ENCODE peak calls at places on chromosomes 11 and 22, in five cellular contexts. T, D, P, S and Z are unnamed samples.

GRCh38 chr22:42857845-42858481 is 890 bp upstream of the ARFGAP3 start:
- DNase-seq in T (no peak), S (no peak), D (peak), P (no peak), Z (no peak)

GRCh38 chr11:19577391-19577831 is 135.2 kb upstream of the NAV2 start:
- DNase-seq in P (no peak), D (no peak), S (no peak), T (no peak), Z (no peak)

GRCh38 chr11:29612423-29612822 is 404.4 kb downstream of the KCNA4 start:
- DNase-seq in T (no peak), P (no peak), D (no peak), S (no peak), Z (no peak)

GRCh38 chr11:12119502-12119901 is 9.1 kb downstream of the MICAL2 start:
- DNase-seq in D (peak), T (no peak), S (no peak), P (peak), Z (no peak)

GRCh38 chr22:48576333-48577013 is 1251.2 kb downstream of the BRD1 start:
- DNase-seq in D (no peak), P (no peak), T (no peak), S (no peak), Z (peak)

GRCh38 chr11:75706260-75706729 is 11.3 kb upstream of the MOGAT2 start:
- DNase-seq in P (peak), S (peak), D (peak), T (peak), Z (no peak)

GRCh38 chr11:95584180-95584579 is 205.4 kb downstream of the FAM76B start:
- DNase-seq in S (no peak), P (no peak), D (no peak), T (no peak), Z (no peak)

GRCh38 chr11:2445948-2446551 is 1.2 kb downstream of the KCNQ1 start:
- DNase-seq in T (no peak), D (peak), P (no peak), S (no peak), Z (no peak)

GRCh38 chr11:43810929-43811596 is 69.6 kb upstream of the ALKBH3 start:
- DNase-seq in S (no peak), T (no peak), D (no peak), P (no peak), Z (no peak)

GRCh38 chr22:33871935-33872334 is 48.3 kb downstream of the LARGE1 start:
- DNase-seq in S (no peak), P (no peak), D (no peak), T (no peak), Z (no peak)

GRCh38 chr22:44311855-44312170 is 938 bp downstream of the SHISAL1 start:
- DNase-seq in P (no peak), S (no peak), T (no peak), D (no peak), Z (no peak)

GRCh38 chr11:107102692-107103463 is 84.6 kb upstream of the GUCY1A2 start:
- DNase-seq in P (no peak), T (no peak), S (no peak), D (no peak), Z (no peak)

GRCh38 chr11:124746621-124747243 is 5.3 kb downstream of the VSIG2 start:
- DNase-seq in D (peak), T (peak), P (peak), S (peak), Z (peak)

GRCh38 chr11:72238492-72239295 is 5.3 kb downstream of the PHOX2A start:
- DNase-seq in P (peak), T (no peak), S (no peak), D (no peak), Z (no peak)

GRCh38 chr11:109320595-109320994 is 101.4 kb upstream of the C11orf87 start:
- DNase-seq in P (no peak), S (peak), D (no peak), T (no peak), Z (no peak)

GRCh38 chr22:31341386-31342088 is 4.6 kb downstream of the PATZ1 start:
- DNase-seq in D (no peak), S (no peak), T (no peak), P (no peak), Z (no peak)
- H3K27ac ChIP-seq in D (no peak), S (no peak), T (no peak), P (no peak), Z (no peak)

DNA sequence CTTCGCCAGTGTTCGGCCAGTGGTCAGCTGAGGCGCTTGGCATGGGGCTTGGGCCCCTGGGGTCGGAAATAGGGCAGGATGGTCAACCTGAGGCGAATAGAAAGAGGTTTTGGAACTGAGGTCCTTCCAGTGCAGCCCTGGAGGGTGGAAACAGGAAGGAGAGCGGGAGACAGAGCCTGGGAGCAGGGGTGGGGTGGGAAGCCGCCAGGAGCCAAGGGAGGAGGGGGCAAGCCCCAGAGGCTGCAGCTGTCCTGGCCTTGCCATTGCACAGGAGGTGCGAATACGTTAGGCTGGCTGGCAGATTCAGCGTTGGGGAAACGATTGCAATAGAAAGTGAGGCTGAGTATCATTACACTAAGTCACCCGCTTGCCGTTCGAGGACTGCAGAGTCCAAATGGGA is 13.9 kb upstream of the KCTD17 start:
- DNase-seq in S (no peak), P (no peak), D (no peak), T (no peak), Z (no peak)
- H3K27ac ChIP-seq in S (no peak), P (no peak), D (no peak), T (no peak), Z (no peak)

DNA sequence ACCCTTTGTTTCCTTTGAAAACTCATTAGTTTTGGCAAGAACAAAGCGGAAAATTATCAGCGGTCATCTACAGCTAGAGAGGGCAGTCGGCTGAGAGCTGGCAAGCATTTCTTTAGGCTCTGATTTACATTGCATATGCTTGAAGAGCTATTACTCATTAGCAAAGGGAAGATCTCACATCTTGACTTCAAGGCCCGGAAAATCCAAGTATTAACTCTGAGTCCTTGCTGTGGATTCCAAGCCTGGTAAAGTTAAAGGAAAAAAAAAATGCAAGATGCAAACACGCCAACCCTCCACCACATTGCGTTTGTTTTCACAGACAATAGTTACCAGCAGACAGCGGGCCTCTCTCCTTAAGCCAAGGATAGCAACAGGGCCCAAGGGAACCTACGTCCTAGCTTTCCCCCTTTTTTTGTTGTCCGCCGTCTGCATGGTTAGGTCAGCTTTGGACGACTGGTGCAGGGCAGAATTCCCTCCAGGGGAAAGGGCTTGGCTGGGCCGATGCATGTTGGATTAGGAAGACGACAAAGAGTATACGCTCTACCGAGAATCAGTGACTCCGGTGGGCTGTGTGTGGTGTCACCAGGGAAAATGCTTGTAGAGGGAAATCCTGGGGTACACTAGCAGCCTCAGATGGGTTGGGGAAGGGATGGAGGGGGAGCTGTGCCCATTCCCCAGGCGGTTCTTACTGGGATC is 1.7 kb downstream of the TESMIN start:
- DNase-seq in S (no peak), P (no peak), T (no peak), D (no peak), Z (no peak)
- H3K27ac ChIP-seq in S (no peak), P (no peak), T (no peak), D (no peak), Z (no peak)

GRCh38 chr11:63890368-63890767 is 26.6 kb downstream of the RCOR2 start:
- DNase-seq in T (no peak), P (no peak), S (no peak), D (no peak), Z (no peak)
- H3K27ac ChIP-seq in T (no peak), P (no peak), S (no peak), D (no peak), Z (no peak)

DNA sequence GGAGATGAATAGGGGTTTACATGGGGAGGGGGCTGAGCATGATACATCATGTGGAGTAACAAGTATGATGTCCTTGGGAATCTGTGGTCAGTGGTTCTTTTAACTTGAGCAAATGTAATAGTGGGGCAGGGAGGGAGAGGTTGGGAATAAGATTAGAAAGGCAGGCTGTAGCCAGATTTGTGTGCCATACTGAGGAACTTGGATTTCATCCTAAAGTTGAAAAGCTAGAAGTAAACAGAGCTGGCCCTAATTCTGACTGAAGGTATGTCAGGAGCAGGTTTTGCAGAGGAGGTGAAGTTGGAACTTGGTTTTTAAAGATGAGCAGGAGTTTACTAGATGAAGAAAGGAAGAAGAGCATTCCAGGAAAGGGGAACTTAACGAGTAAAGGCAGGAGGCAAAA is 108.3 kb upstream of the RRM1 start:
- DNase-seq in S (no peak), T (no peak), P (no peak), D (no peak), Z (no peak)
- H3K27ac ChIP-seq in S (no peak), T (peak), P (no peak), D (no peak), Z (no peak)

GRCh38 chr22:36299295-36299694 is 46.4 kb downstream of the APOL1 start:
- DNase-seq in D (no peak), T (no peak), S (no peak), P (no peak), Z (no peak)

GRCh38 chr22:36298601-36299000 is 45.7 kb downstream of the APOL1 start:
- DNase-seq in P (no peak), S (no peak), D (no peak), T (no peak), Z (no peak)

GRCh38 chr22:36301384-36301828 is 48.5 kb downstream of the APOL1 start:
- DNase-seq in T (peak), P (peak), D (peak), S (peak), Z (peak)

GRCh38 chr22:36300396-36301212 is 47.7 kb downstream of the APOL1 start:
- DNase-seq in D (no peak), S (no peak), P (no peak), T (no peak), Z (no peak)

GRCh38 chr22:36299911-36300310 is 47.0 kb downstream of the APOL1 start:
- DNase-seq in P (no peak), D (no peak), S (no peak), T (no peak), Z (no peak)
- H3K27ac ChIP-seq in P (no peak), D (no peak), S (no peak), T (no peak), Z (no peak)

DNA sequence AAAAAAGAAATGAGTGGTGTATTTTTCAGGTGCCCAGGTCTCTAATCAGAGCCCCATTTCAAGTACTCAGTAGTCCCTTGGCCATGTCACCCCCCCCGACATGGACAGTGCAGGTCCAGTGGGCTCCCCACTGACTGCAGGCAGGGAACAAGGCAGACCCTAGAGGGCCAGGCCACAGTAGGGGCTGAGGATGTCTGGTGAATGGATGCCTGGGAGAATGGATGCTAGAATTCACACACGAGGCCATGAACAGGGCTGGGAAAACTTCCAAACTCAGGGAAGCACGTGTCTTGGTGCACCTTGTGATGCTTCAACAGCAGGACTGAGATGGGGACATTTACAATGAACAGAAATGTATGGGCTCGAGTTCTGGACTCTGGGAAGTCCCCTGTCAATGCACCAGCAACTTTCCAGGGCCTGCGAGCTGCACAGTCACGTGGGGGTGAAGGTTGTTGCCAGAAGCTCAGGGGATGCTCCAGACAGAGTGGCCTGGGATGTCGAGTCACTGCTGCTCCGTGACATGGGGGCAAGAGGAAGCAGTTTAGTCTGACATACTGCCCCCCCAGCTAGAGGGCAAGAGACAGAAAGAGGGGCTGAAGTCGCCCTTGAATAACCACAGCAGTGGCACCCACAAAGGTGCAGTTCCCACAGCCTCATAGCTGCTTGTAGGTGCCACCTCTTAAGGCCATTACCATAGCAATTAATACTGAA is 3.1 kb downstream of the APOBEC3G start:
- DNase-seq in P (no peak), S (no peak), T (no peak), D (no peak), Z (no peak)
- H3K27ac ChIP-seq in P (peak), S (no peak), T (no peak), D (no peak), Z (no peak)

DNA sequence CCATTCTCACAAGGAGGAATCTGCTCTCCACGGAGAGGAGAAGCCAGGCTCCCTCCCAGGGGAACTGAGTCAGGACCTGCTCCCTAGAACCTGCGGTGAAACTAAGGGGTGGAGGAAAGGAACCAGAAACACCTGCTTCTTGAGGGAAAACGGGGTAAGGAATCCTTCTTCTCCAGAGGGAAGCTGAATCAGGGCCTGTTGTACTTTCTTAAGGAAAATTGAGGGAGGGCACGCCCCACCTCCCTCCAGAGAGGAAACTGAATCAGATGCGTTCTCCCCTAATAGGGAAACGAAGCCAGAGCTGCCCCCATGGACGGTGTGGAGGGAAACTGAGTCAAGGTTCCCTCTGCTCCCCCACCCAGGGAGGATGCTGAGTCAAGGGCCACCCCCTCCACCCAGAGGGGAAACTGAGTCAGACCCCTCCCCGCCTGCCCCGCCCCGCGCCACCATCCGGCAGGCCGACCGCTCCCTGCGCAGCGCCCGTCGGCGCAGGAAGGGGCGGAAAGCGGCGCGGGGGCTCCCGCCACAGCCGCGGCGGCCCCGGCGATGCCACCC is 392 bp downstream of the RELA start:
- DNase-seq in T (peak), D (peak), P (no peak), S (no peak), Z (no peak)
- H3K27ac ChIP-seq in T (peak), D (peak), P (peak), S (peak), Z (peak)

GRCh38 chr11:67117667-67118058 is 1.4 kb upstream of the KDM2A start:
- DNase-seq in P (peak), S (no peak), T (peak), D (peak), Z (no peak)

GRCh38 chr11:67118059-67118766 is 850 bp upstream of the KDM2A start:
- DNase-seq in S (no peak), P (peak), T (peak), D (peak), Z (no peak)

GRCh38 chr11:67119577-67120391 is 721 bp downstream of the KDM2A start:
- DNase-seq in S (no peak), D (peak), T (peak), P (peak), Z (peak)

GRCh38 chr11:67118801-67119576 is at the start of gene KDM2A:
- DNase-seq in D (peak), S (peak), T (peak), P (peak), Z (peak)

GRCh38 chr11:67117176-67117575 is 1.9 kb upstream of the KDM2A start:
- DNase-seq in T (no peak), S (no peak), P (no peak), D (no peak), Z (no peak)
- H3K27ac ChIP-seq in T (peak), S (no peak), P (peak), D (peak), Z (peak)